ENCODE peak calls at places on chromosomes 12 and 14, in nine cellular contexts. Y is activated CD8-positive, alpha-beta memory T cell treated with anti-CD3 and anti-CD28 coated beads for 4 hours; Q is ovary; P is left kidney; D is stimulated activated effector memory CD8-positive, alpha-beta T cell treated with anti-CD3 and anti-CD28 coated beads, Interleukin-12 subunit alpha, Interleukin-12 subunit beta, amount 100 ng/mL, for 72 hours; B is brain microvascular endothelial cell; F is stimulated activated CD8-positive, alpha-beta memory T cell treated with anti-CD3 and anti-CD28 coated beads, Interleukin-2, amount 100 ng/mL, for 48 hours; U is hypothalamus; E is HS-5. R is an unnamed sample.

GRCh38 chr14:95891742-95892141 is 15.1 kb downstream of the TUNAR start:
- DNase-seq in Y (no peak), Q (no peak), P (no peak), D (no peak), B (no peak), F (no peak), U (no peak), E (peak; percentile 84), R (no peak)

GRCh38 chr12:116922194-116922897 is 11.6 kb downstream of the FBXW8 start:
- DNase-seq in Y (no peak), Q (no peak), P (no peak), D (no peak), B (no peak), F (no peak), U (no peak), E (no peak), R (no peak)

GRCh38 chr12:111330800-111331752 is 37.8 kb downstream of the PHETA1 start:
- DNase-seq in Y (no peak), Q (no peak), P (peak; percentile 73), D (no peak), B (peak; percentile 12), F (no peak), U (no peak), E (peak; percentile 28), R (no peak)

GRCh38 chr12:58593557-58594304 is 326.6 kb downstream of the LRIG3 start:
- DNase-seq in Y (no peak), Q (no peak), P (no peak), D (no peak), B (no peak), F (no peak), U (no peak), E (no peak), R (no peak)

GRCh38 chr12:121805800-121806555 is 2.2 kb downstream of the SETD1B start:
- DNase-seq in Y (no peak), Q (peak; percentile 12), P (peak; percentile 46), D (no peak), B (no peak), F (no peak), U (no peak), E (no peak), R (no peak)

GRCh38 chr12:109894939-109895338 is 5.1 kb upstream of the TCHP start:
- DNase-seq in Y (no peak), Q (no peak), P (no peak), D (no peak), B (no peak), F (no peak), U (no peak), E (no peak), R (no peak)

GRCh38 chr12:15152456-15152855 is 68.8 kb downstream of the RERG start:
- DNase-seq in Y (no peak), Q (no peak), P (no peak), D (no peak), B (no peak), F (no peak), U (no peak), E (no peak), R (no peak)

GRCh38 chr12:6372403-6373003 is 2.9 kb downstream of the SCNN1A start:
- DNase-seq in Y (no peak), Q (no peak), P (peak; percentile 48), D (no peak), B (peak; percentile 57), F (no peak), U (no peak), E (peak; percentile 76), R (no peak)

GRCh38 chr12:232731-233614 is 19.0 kb upstream of the SLC6A12 start:
- DNase-seq in Y (no peak), Q (no peak), P (peak; percentile 93), D (no peak), B (no peak), F (no peak), U (no peak), E (no peak), R (no peak)

GRCh38 chr12:51891843-51892242 is 3.9 kb downstream of the ANKRD33 start:
- DNase-seq in Y (no peak), Q (no peak), P (no peak), D (no peak), B (no peak), F (no peak), U (no peak), E (no peak), R (no peak)

GRCh38 chr12:18479266-18479665 is 217.9 kb downstream of the PIK3C2G start:
- DNase-seq in Y (no peak), Q (no peak), P (no peak), D (no peak), B (no peak), F (no peak), U (no peak), E (no peak), R (no peak)

GRCh38 chr12:49126852-49127763 is 4.1 kb downstream of the TUBA1B start:
- DNase-seq in Y (no peak), Q (no peak), P (no peak), D (no peak), B (no peak), F (no peak), U (no peak), E (no peak), R (no peak)

GRCh38 chr12:57138526-57139272 is 8.7 kb downstream of the LRP1-AS start:
- DNase-seq in Y (no peak), Q (peak; percentile 64), P (no peak), D (no peak), B (no peak), F (no peak), U (no peak), E (no peak), R (no peak)

GRCh38 chr14:105411985-105412767 is 7.5 kb upstream of the MTA1 start:
- DNase-seq in Y (no peak), Q (no peak), P (no peak), D (no peak), B (no peak), F (no peak), U (no peak), E (no peak), R (no peak)

GRCh38 chr14:32205984-32206383 is 2.9 kb upstream of the RNU6-8 start:
- DNase-seq in Y (no peak), Q (no peak), P (no peak), D (no peak), B (no peak), F (no peak), U (no peak), E (no peak), R (no peak)

GRCh38 chr14:29895591-29896043 is 32.0 kb downstream of the PRKD1 start:
- DNase-seq in Y (no peak), Q (no peak), P (peak; percentile 36), D (no peak), B (no peak), F (no peak), U (no peak), E (no peak), R (no peak)

GRCh38 chr14:75200451-75200850 is 24.0 kb upstream of the TMED10 start:
- DNase-seq in Y (no peak), Q (no peak), P (peak; percentile 69), D (no peak), B (no peak), F (no peak), U (no peak), E (no peak), R (no peak)

GRCh38 chr12:46480724-46481123 is 108.2 kb upstream of the SLC38A2 start:
- DNase-seq in Y (no peak), Q (no peak), P (no peak), D (no peak), B (no peak), F (no peak), U (no peak), E (peak; percentile 60), R (no peak)

GRCh38 chr14:37931998-37932397 is 275.7 kb upstream of the SSTR1 start:
- DNase-seq in Y (no peak), Q (no peak), P (no peak), D (no peak), B (no peak), F (no peak), U (no peak), E (no peak), R (no peak)

GRCh38 chr14:64914237-64914971 is at the start of gene CHURC1:
- DNase-seq in Y (peak; percentile 96), Q (peak; percentile 97), P (peak; percentile 100), D (peak; percentile 87), B (peak; percentile 97), F (peak; percentile 96), U (peak; percentile 84), E (peak; percentile 95), R (peak; percentile 90)

GRCh38 chr12:94134226-94134795 is 14.1 kb upstream of the PLXNC1 start:
- DNase-seq in Y (no peak), Q (no peak), P (peak; percentile 70), D (no peak), B (no peak), F (no peak), U (no peak), E (no peak), R (no peak)

GRCh38 chr14:37172024-37172869 is at the start of gene SLC25A21:
- DNase-seq in Y (no peak), Q (peak; percentile 70), P (peak; percentile 95), D (no peak), B (peak; percentile 65), F (no peak), U (peak; percentile 45), E (no peak), R (no peak)

GRCh38 chr14:37830271-37830670 is 234.8 kb downstream of the TTC6 start:
- DNase-seq in Y (no peak), Q (no peak), P (no peak), D (no peak), B (no peak), F (no peak), U (no peak), E (no peak), R (no peak)

GRCh38 chr14:78524766-78525165 is 354.6 kb downstream of the NRXN3 start:
- DNase-seq in Y (no peak), Q (no peak), P (no peak), D (no peak), B (no peak), F (no peak), U (no peak), E (no peak), R (no peak)

GRCh38 chr14:58772061-58772604 is 134.4 kb downstream of the DACT1 start:
- DNase-seq in Y (no peak), Q (no peak), P (peak; percentile 70), D (no peak), B (no peak), F (no peak), U (no peak), E (no peak), R (no peak)

GRCh38 chr12:107126688-107127481 is 33.5 kb upstream of the CRY1 start:
- DNase-seq in Y (no peak), Q (no peak), P (peak; percentile 42), D (no peak), B (peak; percentile 28), F (no peak), U (no peak), E (peak; percentile 5), R (no peak)

R was measured in stimulated activated CD4-positive, alpha-beta T cell treated with anti-CD3 and anti-CD28 coated beads, Interleukin-1b, Interleukin-23, amount 100 ng/mL, for 24 hours.